ENCODE peak calls at places on chromosomes 3 and 15, in nine cellular contexts. One of them, this sample, is unnamed. For H3K4me1, the result is how much of the 10 kb centered on the place peaks cover.

GRCh38 chr3:183224581-183224980 is 28.5 kb upstream of the B3GNT5 start:
- DNase-seq in body of pancreas: no peak
- DNase-seq in pancreas: no peak
- DNase-seq in CD8-positive, alpha-beta T cell: no peak
- DNase-seq in mammary epithelial cell: no peak
- DNase-seq in mesenchymal stem cell: no peak
- DNase-seq in thoracic aorta: no peak
- DNase-seq in lower lobe of right lung: no peak
- DNase-seq in right cardiac atrium: no peak
- DNase-seq in this sample: peak

GRCh38 chr3:159884661-159885402 is 103.8 kb upstream of the IL12A start:
- DNase-seq in body of pancreas: no peak
- DNase-seq in pancreas: no peak
- DNase-seq in CD8-positive, alpha-beta T cell: no peak
- DNase-seq in mammary epithelial cell: no peak
- DNase-seq in mesenchymal stem cell: peak
- DNase-seq in thoracic aorta: no peak
- DNase-seq in lower lobe of right lung: no peak
- DNase-seq in right cardiac atrium: no peak
- DNase-seq in this sample: no peak

GRCh38 chr15:74228723-74229081 is 7.4 kb upstream of the CCDC33 start:
- DNase-seq in body of pancreas: no peak
- DNase-seq in pancreas: no peak
- DNase-seq in CD8-positive, alpha-beta T cell: no peak
- DNase-seq in mammary epithelial cell: no peak
- DNase-seq in mesenchymal stem cell: no peak
- DNase-seq in thoracic aorta: no peak
- DNase-seq in lower lobe of right lung: no peak
- DNase-seq in right cardiac atrium: no peak
- DNase-seq in this sample: no peak

GRCh38 chr3:150293401-150294001 is 114.6 kb upstream of the TSC22D2 start:
- DNase-seq in body of pancreas: no peak
- DNase-seq in pancreas: no peak
- DNase-seq in CD8-positive, alpha-beta T cell: no peak
- DNase-seq in mammary epithelial cell: no peak
- DNase-seq in mesenchymal stem cell: peak
- DNase-seq in thoracic aorta: no peak
- DNase-seq in lower lobe of right lung: no peak
- DNase-seq in right cardiac atrium: no peak
- DNase-seq in this sample: no peak

GRCh38 chr3:183259087-183259486 is 6.0 kb downstream of the B3GNT5 start:
- DNase-seq in body of pancreas: no peak
- DNase-seq in pancreas: no peak
- DNase-seq in CD8-positive, alpha-beta T cell: no peak
- DNase-seq in mammary epithelial cell: no peak
- DNase-seq in mesenchymal stem cell: no peak
- DNase-seq in thoracic aorta: no peak
- DNase-seq in lower lobe of right lung: no peak
- DNase-seq in right cardiac atrium: no peak
- DNase-seq in this sample: no peak

GRCh38 chr3:98272126-98272525 is 8.1 kb downstream of the OR5H6 start:
- DNase-seq in body of pancreas: no peak
- DNase-seq in pancreas: no peak
- DNase-seq in CD8-positive, alpha-beta T cell: no peak
- DNase-seq in mammary epithelial cell: no peak
- DNase-seq in mesenchymal stem cell: no peak
- DNase-seq in thoracic aorta: no peak
- DNase-seq in lower lobe of right lung: no peak
- DNase-seq in right cardiac atrium: no peak
- DNase-seq in this sample: no peak

GRCh38 chr15:84734794-84735479 is 13.5 kb upstream of the ZNF592 start:
- DNase-seq in body of pancreas: peak
- DNase-seq in pancreas: peak
- DNase-seq in CD8-positive, alpha-beta T cell: peak
- DNase-seq in mammary epithelial cell: peak
- DNase-seq in mesenchymal stem cell: peak
- DNase-seq in thoracic aorta: no peak
- DNase-seq in lower lobe of right lung: peak
- DNase-seq in right cardiac atrium: peak
- DNase-seq in this sample: peak

GRCh38 chr3:38554127-38554827 is 58.1 kb downstream of the EXOG start:
- DNase-seq in body of pancreas: no peak
- DNase-seq in pancreas: no peak
- DNase-seq in CD8-positive, alpha-beta T cell: no peak
- DNase-seq in mammary epithelial cell: no peak
- DNase-seq in mesenchymal stem cell: no peak
- DNase-seq in thoracic aorta: no peak
- DNase-seq in lower lobe of right lung: no peak
- DNase-seq in right cardiac atrium: no peak
- DNase-seq in this sample: no peak

GRCh38 chr15:49715701-49716100 is 94.9 kb downstream of the DTWD1 start:
- DNase-seq in body of pancreas: no peak
- DNase-seq in pancreas: no peak
- DNase-seq in CD8-positive, alpha-beta T cell: no peak
- DNase-seq in mammary epithelial cell: no peak
- DNase-seq in mesenchymal stem cell: no peak
- DNase-seq in thoracic aorta: no peak
- DNase-seq in lower lobe of right lung: no peak
- DNase-seq in right cardiac atrium: no peak
- DNase-seq in this sample: no peak

GRCh38 chr3:188673509-188674239 is 498.1 kb upstream of the TPRG1 start:
- DNase-seq in body of pancreas: no peak
- DNase-seq in pancreas: no peak
- DNase-seq in CD8-positive, alpha-beta T cell: no peak
- DNase-seq in mammary epithelial cell: peak
- DNase-seq in mesenchymal stem cell: peak
- DNase-seq in thoracic aorta: no peak
- DNase-seq in lower lobe of right lung: no peak
- DNase-seq in right cardiac atrium: no peak
- DNase-seq in this sample: no peak

GRCh38 chr3:194139977-194140351 is 4.0 kb downstream of the HES1 start:
- DNase-seq in body of pancreas: no peak
- DNase-seq in pancreas: no peak
- DNase-seq in CD8-positive, alpha-beta T cell: no peak
- DNase-seq in mammary epithelial cell: no peak
- DNase-seq in mesenchymal stem cell: peak
- DNase-seq in thoracic aorta: no peak
- DNase-seq in lower lobe of right lung: no peak
- DNase-seq in right cardiac atrium: no peak
- DNase-seq in this sample: no peak

GRCh38 chr15:67607959-67608605 is 65.6 kb downstream of the MAP2K5 start:
- DNase-seq in body of pancreas: no peak
- DNase-seq in pancreas: no peak
- DNase-seq in CD8-positive, alpha-beta T cell: no peak
- DNase-seq in mammary epithelial cell: no peak
- DNase-seq in mesenchymal stem cell: no peak
- DNase-seq in thoracic aorta: no peak
- DNase-seq in lower lobe of right lung: no peak
- DNase-seq in right cardiac atrium: no peak
- DNase-seq in this sample: no peak

GRCh38 chr3:180036092-180036677 is 552 bp downstream of the PEX5L start:
- DNase-seq in body of pancreas: peak
- DNase-seq in pancreas: peak
- DNase-seq in CD8-positive, alpha-beta T cell: no peak
- DNase-seq in mammary epithelial cell: no peak
- DNase-seq in mesenchymal stem cell: peak
- DNase-seq in thoracic aorta: no peak
- DNase-seq in lower lobe of right lung: no peak
- DNase-seq in right cardiac atrium: no peak
- DNase-seq in this sample: no peak

GRCh38 chr3:111392911-111393351 is 149.1 kb upstream of the CD96 start:
- DNase-seq in body of pancreas: no peak
- DNase-seq in pancreas: no peak
- DNase-seq in CD8-positive, alpha-beta T cell: peak
- DNase-seq in mammary epithelial cell: peak
- DNase-seq in mesenchymal stem cell: peak
- DNase-seq in thoracic aorta: no peak
- DNase-seq in lower lobe of right lung: no peak
- DNase-seq in right cardiac atrium: no peak
- DNase-seq in this sample: peak

GRCh38 chr3:191076903-191077552 is 122.0 kb upstream of the OSTN start:
- DNase-seq in body of pancreas: no peak
- DNase-seq in pancreas: no peak
- DNase-seq in CD8-positive, alpha-beta T cell: no peak
- DNase-seq in mammary epithelial cell: no peak
- DNase-seq in mesenchymal stem cell: no peak
- DNase-seq in thoracic aorta: no peak
- DNase-seq in lower lobe of right lung: no peak
- DNase-seq in right cardiac atrium: no peak
- DNase-seq in this sample: no peak

GRCh38 chr3:4988815-4989648 is 9.8 kb downstream of the BHLHE40 start:
- DNase-seq in body of pancreas: peak
- DNase-seq in pancreas: peak
- DNase-seq in CD8-positive, alpha-beta T cell: no peak
- DNase-seq in mammary epithelial cell: no peak
- DNase-seq in mesenchymal stem cell: peak
- DNase-seq in thoracic aorta: no peak
- DNase-seq in lower lobe of right lung: no peak
- DNase-seq in right cardiac atrium: peak
- DNase-seq in this sample: no peak

GRCh38 chr3:151379083-151379734 is 5.3 kb downstream of the P2RY12 start:
- DNase-seq in body of pancreas: no peak
- DNase-seq in pancreas: no peak
- DNase-seq in CD8-positive, alpha-beta T cell: no peak
- DNase-seq in mammary epithelial cell: no peak
- DNase-seq in mesenchymal stem cell: peak
- DNase-seq in thoracic aorta: no peak
- DNase-seq in lower lobe of right lung: no peak
- DNase-seq in right cardiac atrium: peak
- DNase-seq in this sample: no peak

GRCh38 chr3:84126160-84126559 is 832.6 kb upstream of the CADM2 start:
- DNase-seq in body of pancreas: no peak
- DNase-seq in pancreas: no peak
- DNase-seq in CD8-positive, alpha-beta T cell: no peak
- DNase-seq in mammary epithelial cell: no peak
- DNase-seq in mesenchymal stem cell: no peak
- DNase-seq in thoracic aorta: no peak
- DNase-seq in lower lobe of right lung: no peak
- DNase-seq in right cardiac atrium: no peak
- DNase-seq in this sample: no peak

GRCh38 chr15:100131321-100132224 is 210.2 kb downstream of the ADAMTS17 start:
- DNase-seq in body of pancreas: peak
- DNase-seq in pancreas: peak
- DNase-seq in CD8-positive, alpha-beta T cell: no peak
- DNase-seq in mammary epithelial cell: peak
- DNase-seq in mesenchymal stem cell: peak
- DNase-seq in thoracic aorta: no peak
- DNase-seq in lower lobe of right lung: peak
- DNase-seq in right cardiac atrium: peak
- DNase-seq in this sample: no peak

GRCh38 chr15:63233667-63234419 is 43.6 kb upstream of the APH1B start:
- DNase-seq in body of pancreas: no peak
- DNase-seq in pancreas: no peak
- DNase-seq in CD8-positive, alpha-beta T cell: no peak
- DNase-seq in mammary epithelial cell: no peak
- DNase-seq in mesenchymal stem cell: peak
- DNase-seq in thoracic aorta: no peak
- DNase-seq in lower lobe of right lung: no peak
- DNase-seq in right cardiac atrium: no peak
- DNase-seq in this sample: no peak
- H3K27ac ChIP-seq in body of pancreas: peak
- H3K27ac ChIP-seq in pancreas: peak
- H3K27ac ChIP-seq in CD8-positive, alpha-beta T cell: no peak
- H3K27ac ChIP-seq in mammary epithelial cell: peak
- H3K27ac ChIP-seq in mesenchymal stem cell: peak
- H3K27ac ChIP-seq in thoracic aorta: peak
- H3K27ac ChIP-seq in lower lobe of right lung: peak
- H3K27ac ChIP-seq in right cardiac atrium: peak
- H3K27ac ChIP-seq in this sample: no peak

DNA sequence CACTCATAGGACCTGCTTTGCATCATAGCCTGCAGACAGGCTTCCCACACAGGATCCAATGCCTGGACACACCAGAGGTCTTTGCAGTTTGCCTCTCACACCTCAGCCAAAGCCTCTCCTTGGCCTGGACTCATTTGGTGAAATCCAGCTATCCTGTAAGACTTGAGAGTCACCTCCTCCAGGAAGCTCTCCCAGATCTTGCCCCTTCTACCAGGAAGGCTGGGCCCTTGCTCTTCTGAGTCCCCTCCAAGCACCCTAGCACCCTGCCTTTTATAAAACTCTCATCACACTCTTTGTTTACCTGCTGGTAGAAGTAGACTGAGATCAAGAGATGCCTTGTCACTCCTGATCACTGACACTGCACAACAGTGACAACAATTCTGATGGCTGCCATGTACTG is 66.8 kb upstream of the GLCE start:
- DNase-seq in body of pancreas: no peak
- DNase-seq in pancreas: no peak
- DNase-seq in CD8-positive, alpha-beta T cell: no peak
- DNase-seq in mammary epithelial cell: no peak
- DNase-seq in mesenchymal stem cell: no peak
- DNase-seq in thoracic aorta: no peak
- DNase-seq in lower lobe of right lung: no peak
- DNase-seq in right cardiac atrium: no peak
- DNase-seq in this sample: no peak
- H3K4me1 ChIP-seq in body of pancreas: under half
- H3K4me1 ChIP-seq in pancreas: under half
- H3K4me1 ChIP-seq in CD8-positive, alpha-beta T cell: under half
- H3K4me1 ChIP-seq in mammary epithelial cell: under half
- H3K4me1 ChIP-seq in mesenchymal stem cell: under half
- H3K4me1 ChIP-seq in thoracic aorta: under half
- H3K4me1 ChIP-seq in lower lobe of right lung: under half
- H3K4me1 ChIP-seq in right cardiac atrium: under half
- H3K4me1 ChIP-seq in this sample: under half

DNA sequence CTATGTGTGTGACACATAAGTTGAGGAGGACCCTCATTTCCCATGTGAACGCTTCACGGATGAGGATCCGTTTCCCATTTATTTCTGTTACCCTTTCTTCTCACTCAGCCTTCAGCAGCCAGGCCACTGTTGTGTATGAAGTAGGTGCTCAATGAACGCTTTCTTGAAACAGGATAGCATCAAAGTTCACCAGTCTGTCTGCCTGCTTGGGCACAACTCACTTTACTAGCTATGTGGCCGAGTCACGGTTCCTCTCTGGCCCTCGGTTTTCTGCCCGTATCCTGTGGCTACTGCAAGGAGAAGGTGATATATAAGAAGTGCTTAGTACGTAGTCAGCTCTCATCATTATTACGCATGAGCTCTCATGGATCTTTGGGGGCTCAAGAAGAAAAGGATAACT is 22.4 kb downstream of the ACSBG1 start:
- DNase-seq in body of pancreas: no peak
- DNase-seq in pancreas: no peak
- DNase-seq in CD8-positive, alpha-beta T cell: no peak
- DNase-seq in mammary epithelial cell: no peak
- DNase-seq in mesenchymal stem cell: no peak
- DNase-seq in thoracic aorta: no peak
- DNase-seq in lower lobe of right lung: no peak
- DNase-seq in right cardiac atrium: no peak
- DNase-seq in this sample: no peak
- H3K27ac ChIP-seq in body of pancreas: no peak
- H3K27ac ChIP-seq in pancreas: no peak
- H3K27ac ChIP-seq in CD8-positive, alpha-beta T cell: no peak
- H3K27ac ChIP-seq in mammary epithelial cell: no peak
- H3K27ac ChIP-seq in mesenchymal stem cell: no peak
- H3K27ac ChIP-seq in thoracic aorta: no peak
- H3K27ac ChIP-seq in lower lobe of right lung: no peak
- H3K27ac ChIP-seq in right cardiac atrium: peak
- H3K27ac ChIP-seq in this sample: no peak

DNA sequence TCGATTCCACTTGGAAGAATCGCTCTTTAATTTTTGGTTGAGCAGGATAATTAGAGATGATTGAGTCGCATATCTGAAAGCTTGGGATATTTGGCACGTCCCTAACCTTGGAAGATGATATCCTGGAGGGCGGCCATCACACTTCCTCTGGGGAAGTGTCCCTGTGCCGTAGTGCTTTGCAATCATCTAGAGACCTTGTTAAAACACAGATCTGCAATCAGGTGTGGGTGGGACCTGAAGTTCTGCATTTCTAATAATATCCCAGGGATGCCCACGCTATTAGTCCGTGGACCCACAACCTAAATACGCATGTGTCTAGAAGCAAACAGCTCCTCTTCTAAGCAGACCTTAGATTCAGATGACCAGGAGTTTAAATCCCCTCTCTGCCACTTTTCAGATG is 20.5 kb downstream of the MYO1E start:
- DNase-seq in body of pancreas: no peak
- DNase-seq in pancreas: no peak
- DNase-seq in CD8-positive, alpha-beta T cell: no peak
- DNase-seq in mammary epithelial cell: no peak
- DNase-seq in mesenchymal stem cell: no peak
- DNase-seq in thoracic aorta: no peak
- DNase-seq in lower lobe of right lung: no peak
- DNase-seq in right cardiac atrium: no peak
- DNase-seq in this sample: no peak
- H3K4me1 ChIP-seq in body of pancreas: under half
- H3K4me1 ChIP-seq in pancreas: under half
- H3K4me1 ChIP-seq in CD8-positive, alpha-beta T cell: under half
- H3K4me1 ChIP-seq in mammary epithelial cell: half or more
- H3K4me1 ChIP-seq in mesenchymal stem cell: under half
- H3K4me1 ChIP-seq in thoracic aorta: under half
- H3K4me1 ChIP-seq in lower lobe of right lung: under half
- H3K4me1 ChIP-seq in right cardiac atrium: under half
- H3K4me1 ChIP-seq in this sample: under half

This sample was measured in naive thymus-derived CD4-positive, alpha-beta T cell.